ENCODE peak calls at places on chromosomes 11 and 22, in four cellular contexts. X, A, C and N are unnamed samples.

GRCh38 chr22:49201046-49201970 is 626.4 kb downstream of the BRD1 start:
- DNase-seq in A (no peak), X (no peak), C (no peak), N (no peak)

GRCh38 chr11:131612576-131612975 is 242.2 kb downstream of the NTM start:
- DNase-seq in A (no peak), C (no peak), X (no peak), N (no peak)

GRCh38 chr11:72584293-72584921 is 89.8 kb downstream of the PDE2A start:
- DNase-seq in C (no peak), X (no peak), A (no peak), N (no peak)

GRCh38 chr22:25402501-25403283 is 161.8 kb upstream of the GRK3 start:
- DNase-seq in A (peak), X (peak), C (no peak), N (no peak)

GRCh38 chr11:34075178-34075820 is 23.8 kb downstream of the CAPRIN1 start:
- DNase-seq in A (no peak), C (no peak), X (no peak), N (no peak)

GRCh38 chr11:57155838-57156583 is 25.7 kb upstream of the LRRC55 start:
- DNase-seq in X (no peak), C (no peak), A (no peak), N (no peak)

GRCh38 chr11:112655386-112655785 is 305.8 kb upstream of the NCAM1 start:
- DNase-seq in X (no peak), C (no peak), A (peak), N (no peak)

GRCh38 chr22:33227791-33228190 is 169.6 kb upstream of the SYN3 start:
- DNase-seq in A (no peak), C (no peak), X (no peak), N (no peak)

GRCh38 chr11:62850911-62851806 is 11.8 kb upstream of the WDR74 start:
- DNase-seq in C (no peak), X (peak), A (peak), N (no peak)

GRCh38 chr11:92784313-92784712 is 185.1 kb upstream of the MTNR1B start:
- DNase-seq in X (no peak), C (no peak), A (no peak), N (no peak)

GRCh38 chr11:32792948-32793475 is 1.4 kb downstream of the CCDC73 start:
- DNase-seq in C (peak), A (peak), X (peak), N (peak)

GRCh38 chr22:48753381-48753730 is 1074.3 kb downstream of the BRD1 start:
- DNase-seq in A (no peak), X (no peak), C (no peak), N (no peak)

GRCh38 chr22:31296258-31296657 is 4.0 kb upstream of the PIK3IP1 start:
- DNase-seq in X (no peak), A (no peak), C (no peak), N (no peak)

GRCh38 chr22:37292641-37293040 is 10.3 kb downstream of the CYTH4 start:
- DNase-seq in C (no peak), A (no peak), X (no peak), N (no peak)
- TF ChIP-seq FOXM1 in C (no peak), A (no peak), X (no peak), N (no peak)

GRCh38 chr11:39192671-39193070 is 2266.8 kb downstream of the LRRC4C start:
- DNase-seq in C (no peak), A (no peak), X (no peak), N (no peak)
- TF ChIP-seq FOXK2 in C (no peak), A (no peak), X (no peak), N (no peak)

GRCh38 chr11:94424662-94425061 is 23.4 kb upstream of the GPR83 start:
- DNase-seq in X (no peak), C (no peak), A (no peak), N (no peak)
- TF ChIP-seq TARDBP in X (no peak), C (no peak), A (no peak), N (no peak)

GRCh38 chr11:36313073-36313472 is 17.0 kb downstream of the PRR5L start:
- DNase-seq in A (no peak), C (no peak), X (no peak), N (no peak)

GRCh38 chr11:36312593-36312990 is 16.5 kb downstream of the PRR5L start:
- DNase-seq in X (no peak), C (no peak), A (no peak), N (no peak)

GRCh38 chr11:36313750-36314500 is 17.8 kb downstream of the PRR5L start:
- DNase-seq in X (no peak), A (no peak), C (no peak), N (no peak)

GRCh38 chr11:36317992-36318391 is 21.9 kb downstream of the PRR5L start:
- DNase-seq in X (no peak), C (no peak), A (no peak), N (no peak)

DNA sequence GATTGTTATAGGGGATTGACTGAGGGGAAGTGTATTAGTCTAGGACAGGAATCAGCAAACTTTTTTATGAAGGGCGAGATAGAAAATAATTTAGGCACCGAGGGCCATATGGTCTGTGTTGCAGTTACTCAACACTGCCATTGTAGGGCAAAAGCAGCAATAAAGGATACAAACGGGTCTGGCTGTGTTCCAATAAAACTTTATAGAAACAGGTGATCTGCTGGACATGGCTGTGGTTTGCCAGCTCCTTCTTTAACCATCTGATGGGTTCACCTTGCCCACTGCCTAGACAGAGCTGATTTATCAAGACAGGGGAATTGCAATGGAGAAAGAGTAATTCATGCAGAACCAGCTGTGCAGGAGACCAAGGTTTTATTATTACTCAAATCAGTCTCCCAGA is 20.0 kb downstream of the PRR5L start:
- DNase-seq in A (no peak), X (no peak), C (no peak), N (no peak)
- TF ChIP-seq FOXM1 in A (no peak), X (no peak), C (no peak), N (no peak)

GRCh38 chr22:35627267-35628041 is 10.3 kb upstream of the MB start:
- DNase-seq in A (peak), C (no peak), X (peak), N (peak)
- TF ChIP-seq FOXK2 in A (no peak), C (no peak), X (no peak), N (no peak)

GRCh38 chr11:105968021-105968697 is 53.9 kb downstream of the MSANTD4 start:
- DNase-seq in X (no peak), A (no peak), C (no peak), N (no peak)
- TF ChIP-seq TARDBP in X (no peak), A (no peak), C (no peak), N (no peak)

GRCh38 chr22:50443801-50444625 is 30.8 kb downstream of the SBF1 start:
- DNase-seq in A (no peak), C (no peak), X (no peak), N (no peak)

GRCh38 chr22:50443202-50443601 is 31.6 kb downstream of the SBF1 start:
- DNase-seq in A (no peak), X (no peak), C (no peak), N (no peak)

GRCh38 chr22:50445880-50446707 is 28.7 kb downstream of the SBF1 start:
- DNase-seq in C (no peak), A (no peak), X (no peak), N (no peak)

GRCh38 chr22:50445071-50445879 is 29.6 kb downstream of the SBF1 start:
- DNase-seq in A (no peak), X (no peak), C (no peak), N (no peak)

GRCh38 chr22:50444663-50445062 is 30.2 kb downstream of the SBF1 start:
- DNase-seq in A (no peak), X (no peak), C (no peak), N (no peak)
- TF ChIP-seq FOXM1 in A (no peak), X (no peak), C (no peak), N (no peak)

GRCh38 chr11:995752-996420 is 40.6 kb downstream of the MUC6 start:
- DNase-seq in A (peak), C (peak), X (no peak), N (no peak)
- TF ChIP-seq FOXK2 in A (no peak), C (no peak), X (no peak), N (no peak)

GRCh38 chr11:2886191-2886894 is 768 bp upstream of the CDKN1C start:
- DNase-seq in C (no peak), A (peak), X (no peak), N (no peak)

GRCh38 chr11:2889399-2890273 is 4.1 kb upstream of the CDKN1C start:
- DNase-seq in C (no peak), A (no peak), X (peak), N (no peak)

GRCh38 chr11:2888266-2888968 is 2.8 kb upstream of the CDKN1C start:
- DNase-seq in X (peak), C (no peak), A (peak), N (peak)

GRCh38 chr11:2886936-2887335 is 1.4 kb upstream of the CDKN1C start:
- DNase-seq in A (no peak), X (no peak), C (no peak), N (no peak)

GRCh38 chr11:2887526-2888195 is 2.1 kb upstream of the CDKN1C start:
- DNase-seq in A (no peak), X (no peak), C (no peak), N (no peak)
- TF ChIP-seq TARDBP in A (no peak), X (no peak), C (no peak), N (no peak)